ENCODE peak calls at places on chromosomes 3 and 15, in six cellular contexts. G is left ventricle myocardium inferior, O is epithelial cell of esophagus, Q is fibroblast of pulmonary artery, J is cardiac fibroblast, A is MM.1S. T is an unnamed sample.

GRCh38 chr15:64072812-64073211 is 20.8 kb downstream of the CIAO2A start:
- DNase-seq in O (no peak), J (no peak), G (no peak), Q (no peak), A (no peak), T (no peak)

GRCh38 chr3:111210003-111210699 is 138.5 kb downstream of the NECTIN3 start:
- DNase-seq in J (peak), A (no peak), O (peak), Q (peak), G (no peak), T (peak)

GRCh38 chr3:21421096-21421495 is 329.9 kb downstream of the ZNF385D start:
- DNase-seq in J (no peak), Q (no peak), O (no peak), A (no peak), G (no peak), T (no peak)

GRCh38 chr15:81080946-81081345 is 53.1 kb upstream of the CFAP161 start:
- DNase-seq in J (no peak), A (no peak), G (no peak), O (no peak), Q (no peak), T (no peak)

GRCh38 chr15:67512140-67512539 is 8.8 kb upstream of the C15orf61 start:
- DNase-seq in A (no peak), J (no peak), O (no peak), G (no peak), Q (no peak), T (no peak)

GRCh38 chr3:181757694-181758306 is 46.1 kb downstream of the SOX2 start:
- DNase-seq in O (no peak), Q (no peak), J (no peak), A (no peak), G (no peak), T (no peak)

GRCh38 chr3:187902041-187902471 is 156.8 kb upstream of the BCL6 start:
- DNase-seq in Q (no peak), J (no peak), G (no peak), A (no peak), O (no peak), T (no peak)

GRCh38 chr15:80849308-80849707 is 70.1 kb downstream of the CEMIP start:
- DNase-seq in G (no peak), J (peak), O (peak), A (no peak), Q (peak), T (peak)

GRCh38 chr3:190012314-190012782 is 108.3 kb downstream of the P3H2 start:
- DNase-seq in A (no peak), G (no peak), J (peak), Q (peak), O (peak), T (peak)

GRCh38 chr15:65804252-65804931 is 12.3 kb upstream of the DENND4A start:
- DNase-seq in G (no peak), J (peak), Q (peak), O (peak), A (no peak), T (peak)

GRCh38 chr3:141294300-141294699 is 62.7 kb downstream of the PXYLP1 start:
- DNase-seq in G (no peak), O (no peak), J (peak), A (no peak), Q (no peak), T (no peak)

GRCh38 chr3:195033531-195034091 is 237.3 kb downstream of the XXYLT1 start:
- DNase-seq in G (no peak), Q (no peak), O (peak), A (no peak), J (no peak), T (no peak)

GRCh38 chr3:126245811-126246727 is 65.7 kb upstream of the ALDH1L1 start:
- DNase-seq in J (peak), A (peak), O (peak), Q (peak), G (no peak), T (peak)

GRCh38 chr15:29449136-29449535 is 179.5 kb upstream of the NSMCE3 start:
- DNase-seq in Q (peak), J (peak), G (no peak), A (peak), O (no peak), T (no peak)

GRCh38 chr3:40584625-40585189 is 59.9 kb downstream of the ZNF621 start:
- DNase-seq in Q (peak), O (peak), G (peak), A (peak), J (peak), T (peak)

GRCh38 chr15:43939070-43939469 is 112.3 kb downstream of the WDR76 start:
- DNase-seq in Q (peak), G (no peak), A (no peak), J (peak), O (peak), T (no peak)

GRCh38 chr3:31105438-31106077 is 211.1 kb upstream of the GADL1 start:
- DNase-seq in J (peak), A (no peak), O (peak), G (no peak), Q (peak), T (peak)

GRCh38 chr3:8451696-8452095 is 49.9 kb upstream of the LMCD1 start:
- DNase-seq in O (peak), Q (peak), J (peak), A (no peak), G (no peak), T (peak)

GRCh38 chr3:159455741-159456181 is 532.9 kb upstream of the IL12A start:
- DNase-seq in G (no peak), O (no peak), Q (no peak), A (no peak), J (peak), T (peak)

GRCh38 chr3:34687671-34688070 is 889.2 kb downstream of the PDCD6IP start:
- DNase-seq in O (no peak), A (no peak), J (no peak), G (no peak), Q (no peak), T (no peak)

GRCh38 chr3:184756151-184756681 is 44.4 kb upstream of the MAGEF1 start:
- DNase-seq in J (no peak), A (peak), O (peak), Q (no peak), G (no peak), T (no peak)

GRCh38 chr3:138786788-138787276 is 47.9 kb downstream of the PIK3CB start:
- DNase-seq in J (peak), Q (peak), G (no peak), A (no peak), O (peak), T (peak)

GRCh38 chr15:48385431-48385830 is 54.2 kb downstream of the DUT start:
- DNase-seq in J (peak), G (no peak), O (peak), Q (peak), A (no peak), T (peak)

GRCh38 chr15:51861557-51862350 is 32.3 kb downstream of the TMOD3 start:
- DNase-seq in Q (no peak), O (peak), G (no peak), A (no peak), J (no peak), T (no peak)

GRCh38 chr3:127370906-127371305 is 83.1 kb upstream of the PRR20G start:
- DNase-seq in Q (no peak), J (no peak), G (no peak), O (no peak), A (no peak), T (no peak)

GRCh38 chr3:110708166-110708565 is 363.4 kb upstream of the NECTIN3 start:
- DNase-seq in Q (no peak), A (no peak), J (no peak), O (no peak), G (no peak), T (no peak)

GRCh38 chr3:135258916-135259315 is 463.9 kb downstream of the EPHB1 start:
- DNase-seq in Q (no peak), G (no peak), O (no peak), A (no peak), J (no peak), T (no peak)

GRCh38 chr15:74340139-74340538 is 27.3 kb downstream of the CYP11A1 start:
- DNase-seq in Q (peak), O (peak), J (peak), A (no peak), G (no peak), T (peak)

GRCh38 chr3:43893721-43894120 is 203.0 kb downstream of the ABHD5 start:
- DNase-seq in O (peak), Q (no peak), J (peak), G (no peak), A (no peak), T (no peak)

GRCh38 chr15:82058026-82058425 is 12.2 kb upstream of the MEX3B start:
- DNase-seq in G (no peak), J (no peak), A (no peak), O (no peak), Q (no peak), T (no peak)

GRCh38 chr3:39989746-39990145 is 180.3 kb downstream of the MYRIP start:
- DNase-seq in J (no peak), Q (no peak), A (no peak), G (no peak), O (no peak), T (no peak)

GRCh38 chr15:84894743-84895425 is 10.4 kb downstream of the SLC28A1 start:
- DNase-seq in O (no peak), Q (no peak), G (no peak), A (no peak), J (no peak), T (no peak)

GRCh38 chr3:141379250-141379872 is 11.1 kb downstream of the ZBTB38 start:
- DNase-seq in J (no peak), Q (no peak), A (peak), G (no peak), O (no peak), T (no peak)

GRCh38 chr15:77474310-77474986 is 53.8 kb downstream of the HMG20A start:
- DNase-seq in Q (no peak), O (no peak), J (no peak), A (no peak), G (no peak), T (no peak)

GRCh38 chr15:49875392-49875791 is 243.6 kb downstream of the ATP8B4 start:
- DNase-seq in J (no peak), Q (no peak), A (no peak), O (peak), G (no peak), T (no peak)

GRCh38 chr3:186946756-186947375 is 16.5 kb downstream of the ST6GAL1 start:
- DNase-seq in Q (no peak), J (no peak), A (no peak), G (no peak), O (no peak), T (no peak)

GRCh38 chr3:49476563-49476962 is 6.5 kb downstream of the DAG1 start:
- DNase-seq in O (no peak), Q (no peak), A (no peak), J (peak), G (no peak), T (no peak)

DNA sequence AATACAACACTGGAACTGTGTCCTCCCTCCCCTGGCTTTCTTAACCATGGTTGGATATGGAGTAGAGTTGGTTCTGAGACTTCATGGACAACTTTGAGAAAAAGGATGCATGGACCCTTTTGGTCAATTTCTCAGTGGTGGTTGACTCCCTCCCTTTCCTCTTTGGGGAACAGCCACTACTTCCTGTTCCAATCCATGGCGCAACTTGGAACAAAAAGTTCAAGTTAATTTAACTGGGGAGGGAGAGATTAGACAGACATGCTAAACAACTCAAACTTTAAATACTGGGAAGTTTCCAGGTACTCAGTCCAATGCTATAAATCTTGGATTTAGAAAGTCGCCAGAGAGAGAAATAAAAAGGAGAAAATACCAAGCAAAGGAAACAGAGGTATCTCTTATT is 202.2 kb downstream of the PDZRN3 start:
- DNase-seq in O (no peak), Q (no peak), G (no peak), J (no peak), A (no peak), T (no peak)
- H3K4me3 ChIP-seq in O (no peak), Q (no peak), G (no peak), J (no peak), A (no peak), T (no peak)

GRCh38 chr15:68517285-68517711 is 61.5 kb upstream of the CORO2B start:
- DNase-seq in Q (no peak), A (no peak), O (no peak), J (no peak), G (peak), T (peak)
- TF ChIP-seq CTCF in Q (peak), A (no peak), O (no peak), J (peak), G (peak), T (peak)

DNA sequence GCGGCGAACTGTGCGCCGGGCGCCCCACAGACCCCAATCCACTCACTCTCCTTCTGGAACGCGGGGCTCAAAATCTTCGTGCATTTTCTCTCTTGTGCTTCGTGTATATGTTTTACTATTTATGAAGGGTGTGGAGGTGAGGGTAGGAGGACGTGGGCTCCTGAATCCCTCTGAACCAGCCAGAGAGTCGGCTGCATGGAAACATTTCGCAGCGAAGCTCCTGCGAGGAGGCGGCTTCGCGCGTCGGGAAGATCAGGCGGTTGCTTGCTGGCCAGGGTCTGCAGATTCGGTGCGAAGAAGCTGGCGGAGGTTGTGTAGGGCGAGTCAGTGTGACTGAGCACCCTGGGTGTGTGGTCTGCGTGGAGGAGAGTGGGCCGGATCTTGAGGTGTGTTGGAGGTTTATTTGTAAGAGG is 1.1 kb downstream of the CNTN4 start:
- DNase-seq in G (no peak), A (no peak), Q (no peak), J (no peak), O (no peak), T (no peak)
- H3K4me3 ChIP-seq in G (peak), A (no peak), Q (no peak), J (no peak), O (no peak), T (no peak)

GRCh38 chr15:70271422-70272088 is 173.8 kb upstream of the TLE3 start:
- DNase-seq in G (no peak), A (no peak), Q (peak), O (peak), J (peak), T (peak)
- TF ChIP-seq CTCF in G (no peak), A (no peak), Q (no peak), O (no peak), J (no peak), T (no peak)

GRCh38 chr15:88465633-88466219 is 1.5 kb downstream of the MRPL46 start:
- DNase-seq in J (peak), A (no peak), G (no peak), O (peak), Q (peak), T (peak)
- H3K4me3 ChIP-seq in J (no peak), A (peak), G (peak), O (peak), Q (no peak), T (no peak)

DNA sequence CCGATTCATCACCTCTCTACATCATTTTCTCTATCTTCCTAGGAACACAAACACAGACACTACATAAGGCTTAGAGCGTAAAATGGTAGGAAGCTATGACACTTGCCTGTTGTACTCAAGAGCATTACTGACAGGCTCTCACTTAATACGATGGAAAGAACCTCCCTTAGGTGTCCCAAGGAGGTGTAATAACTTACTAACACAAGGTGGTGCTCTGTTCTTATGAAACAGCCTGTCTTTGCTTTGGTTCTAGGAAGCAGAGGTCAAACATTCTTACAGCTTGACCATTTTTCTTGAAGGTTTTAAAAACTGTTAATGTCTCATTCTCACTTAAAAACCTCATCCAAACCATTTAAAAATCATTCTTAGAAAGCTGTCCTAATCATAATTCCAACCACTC is 317.9 kb upstream of the AGTR1 start:
- DNase-seq in O (peak), J (peak), G (no peak), A (peak), Q (peak), T (peak)
- TF ChIP-seq CTCF in O (peak), J (peak), G (peak), A (peak), Q (peak), T (peak)

DNA sequence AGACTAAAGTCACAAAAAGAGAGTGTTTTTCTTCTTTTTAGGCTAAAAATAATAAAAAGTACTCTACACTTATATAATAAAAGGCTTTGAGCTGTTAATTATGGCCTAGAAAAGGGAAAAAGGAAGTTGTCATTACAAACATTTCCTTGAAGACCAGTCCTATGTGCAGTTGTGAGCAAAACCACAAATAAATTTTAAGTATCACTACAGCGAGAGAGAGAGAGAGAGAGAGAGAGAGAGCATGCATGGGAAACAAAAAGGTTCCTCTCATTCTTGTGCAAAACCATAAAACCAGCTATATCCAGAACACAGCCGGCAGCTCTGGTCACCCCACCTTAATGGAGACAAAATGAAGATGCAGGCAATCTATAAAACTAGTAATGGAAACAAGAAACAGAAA is 33.6 kb downstream of the HEG1 start:
- DNase-seq in Q (no peak), G (no peak), O (no peak), J (no peak), A (no peak), T (no peak)
- H3K4me3 ChIP-seq in Q (no peak), G (no peak), O (no peak), J (no peak), A (no peak), T (no peak)

GRCh38 chr3:133276594-133276993 is 123.3 kb upstream of the BFSP2 start:
- DNase-seq in A (no peak), Q (no peak), O (no peak), G (no peak), J (no peak), T (no peak)

GRCh38 chr3:133277813-133278212 is 122.0 kb upstream of the BFSP2 start:
- DNase-seq in G (no peak), A (no peak), J (peak), O (peak), Q (peak), T (peak)

GRCh38 chr3:133273346-133273745 is 126.5 kb upstream of the BFSP2 start:
- DNase-seq in O (no peak), G (no peak), Q (no peak), J (no peak), A (no peak), T (no peak)

GRCh38 chr3:133271491-133271890 is 128.4 kb upstream of the BFSP2 start:
- DNase-seq in J (peak), G (no peak), O (peak), Q (no peak), A (no peak), T (no peak)

DNA sequence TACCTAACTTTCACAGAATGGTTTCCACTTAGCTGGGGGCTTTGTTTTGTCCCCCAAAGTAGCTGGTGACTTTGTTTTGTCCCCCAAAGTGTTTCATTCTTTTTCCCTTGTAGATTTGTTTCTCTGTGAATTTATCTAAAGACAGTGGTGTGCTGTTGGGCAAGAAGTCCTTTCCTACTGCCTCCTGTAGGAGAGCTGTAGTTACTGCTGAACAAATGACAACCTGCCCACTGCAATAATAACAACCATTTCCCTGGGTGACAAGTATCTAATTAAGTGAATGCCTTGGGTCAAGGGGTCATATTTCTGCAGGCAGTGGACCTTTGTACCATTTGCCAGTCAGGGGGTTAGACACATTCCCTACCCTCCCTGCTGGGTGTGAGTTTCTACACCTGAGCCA is 125.4 kb upstream of the BFSP2 start:
- DNase-seq in O (no peak), Q (no peak), G (no peak), J (no peak), A (no peak), T (no peak)
- TF ChIP-seq CTCF in O (peak), Q (no peak), G (no peak), J (no peak), A (no peak), T (no peak)